ENCODE peak calls at places on chromosome 4, in four cellular contexts. U is RWPE1, Z is adrenal gland, V is glutamatergic neuron. D is an unnamed sample.

GRCh38 chr4:147498031-147498700 is 17.3 kb downstream of the EDNRA start:
- DNase-seq in U (peak; percentile 57), Z (no peak), V (no peak), D (no peak)

GRCh38 chr4:165101641-165102040 is 11.0 kb downstream of the TMEM192 start:
- DNase-seq in U (no peak), V (no peak), Z (no peak), D (no peak)

GRCh38 chr4:44056721-44057151 is 391.9 kb downstream of the KCTD8 start:
- DNase-seq in V (no peak), Z (no peak), U (no peak), D (no peak)

GRCh38 chr4:29033703-29034102 is 1686.5 kb upstream of the PCDH7 start:
- DNase-seq in V (no peak), Z (no peak), U (no peak), D (no peak)

GRCh38 chr4:73761856-73762255 is 21.5 kb downstream of the CXCL8 start:
- DNase-seq in V (no peak), Z (no peak), U (no peak), D (no peak)

GRCh38 chr4:1981251-1982055 is 27.3 kb downstream of the NELFA start:
- DNase-seq in Z (no peak), V (peak; percentile 50), U (peak; percentile 12), D (no peak)

GRCh38 chr4:183657564-183657963 is 1.4 kb downstream of the RWDD4 start:
- DNase-seq in Z (no peak), V (no peak), U (no peak), D (no peak)

GRCh38 chr4:91502365-91502764 is 801.4 kb upstream of the GRID2 start:
- DNase-seq in V (no peak), U (no peak), Z (no peak), D (no peak)

GRCh38 chr4:119930546-119930945 is 136.1 kb downstream of the MAD2L1 start:
- DNase-seq in V (no peak), Z (no peak), U (no peak), D (no peak)

GRCh38 chr4:145234086-145234694 is 53.8 kb upstream of the OTUD4 start:
- DNase-seq in V (peak; percentile 51), U (peak; percentile 76), Z (peak; percentile 21), D (no peak)

GRCh38 chr4:23775694-23776093 is 114.2 kb downstream of the PPARGC1A start:
- DNase-seq in Z (no peak), V (no peak), U (no peak), D (no peak)

GRCh38 chr4:45621926-45622325 is 501.9 kb downstream of the GABRG1 start:
- DNase-seq in V (no peak), Z (peak; percentile 17), U (peak; percentile 39), D (no peak)

GRCh38 chr4:13917010-13917409 is 289.5 kb upstream of the BOD1L1 start:
- DNase-seq in V (no peak), Z (no peak), U (no peak), D (no peak)

D was measured in effector memory CD4-positive, alpha-beta T cell.